ENCODE peak calls at places on chromosome 1, in five cellular contexts. U, G, L, M and S are unnamed samples.

GRCh38 chr1:57137980-57138379 is 172.2 kb upstream of the C8B start:
- DNase-seq in M (no peak), G (no peak), L (no peak), U (no peak), S (no peak)

GRCh38 chr1:244557565-244557964 is 95.4 kb upstream of the DESI2 start:
- DNase-seq in U (no peak), M (no peak), L (no peak), G (no peak), S (no peak)

GRCh38 chr1:72557446-72558049 is 275.2 kb upstream of the NEGR1 start:
- DNase-seq in G (no peak), L (no peak), U (no peak), M (peak), S (peak)

GRCh38 chr1:41607810-41608209 is 123.3 kb upstream of the EDN2 start:
- DNase-seq in L (no peak), M (no peak), U (no peak), G (no peak), S (no peak)

GRCh38 chr1:7517611-7518330 is 253.3 kb upstream of the VAMP3 start:
- DNase-seq in M (no peak), U (no peak), G (no peak), L (no peak), S (no peak)

GRCh38 chr1:5983361-5984103 is 8.7 kb downstream of the NPHP4 start:
- DNase-seq in G (no peak), L (no peak), U (no peak), M (peak), S (peak)

GRCh38 chr1:8284167-8284566 is 33.7 kb upstream of the SLC45A1 start:
- DNase-seq in L (no peak), G (no peak), M (peak), U (no peak), S (peak)

GRCh38 chr1:36768486-36769178 is 265.7 kb downstream of the GRIK3 start:
- DNase-seq in M (no peak), L (peak), U (no peak), G (no peak), S (no peak)

GRCh38 chr1:70288171-70288570 is 66.4 kb downstream of the ANKRD13C start:
- DNase-seq in U (no peak), G (no peak), M (peak), L (no peak), S (no peak)

GRCh38 chr1:172826096-172826741 is 167.3 kb downstream of the FASLG start:
- DNase-seq in G (no peak), L (no peak), U (no peak), M (peak), S (peak)

GRCh38 chr1:219465247-219466093 is 147.4 kb downstream of the ZC3H11B start:
- DNase-seq in M (peak), U (no peak), G (no peak), L (no peak), S (peak)

GRCh38 chr1:244730934-244731434 is 78.1 kb downstream of the DESI2 start:
- DNase-seq in U (no peak), L (no peak), G (no peak), M (no peak), S (peak)

GRCh38 chr1:161046574-161047167 is 894 bp upstream of the USF1 start:
- DNase-seq in U (no peak), G (no peak), L (peak), M (no peak), S (no peak)